ENCODE peak calls at places on chromosomes 1 and 21, in nine cellular contexts. D, J, A, Z, F, S, M, H and T are unnamed samples.
A peak's percentile ranks its signal among the peaks of the same experiment; 100 is the strongest.

GRCh38 chr1:62727656-62728396 is 39.6 kb upstream of the DOCK7 start:
- DNase-seq in F (no peak), H (no peak), D (no peak), A (no peak), S (no peak), M (no peak), Z (no peak), J (no peak), T (no peak)

GRCh38 chr1:10308001-10308400 is 90.9 kb upstream of the PGD start:
- DNase-seq in M (no peak), J (no peak), S (no peak), F (no peak), Z (no peak), H (no peak), D (no peak), A (no peak), T (no peak)

GRCh38 chr1:93597697-93598096 is 83.9 kb downstream of the BCAR3 start:
- DNase-seq in F (no peak), A (no peak), S (peak; percentile 47), Z (peak; percentile 89), J (no peak), M (no peak), H (no peak), D (no peak), T (no peak)

GRCh38 chr1:8417625-8418024 is 99.7 kb downstream of the SLC45A1 start:
- DNase-seq in A (no peak), D (no peak), H (no peak), J (no peak), M (no peak), S (no peak), Z (no peak), F (no peak), T (no peak)

GRCh38 chr1:36628804-36629203 is 146.1 kb upstream of the CSF3R start:
- DNase-seq in J (no peak), D (no peak), M (peak; percentile 35), A (no peak), S (peak; percentile 47), F (no peak), Z (no peak), H (no peak), T (no peak)

GRCh38 chr21:39715804-39716397 is 29.1 kb upstream of the IGSF5 start:
- DNase-seq in M (peak; percentile 62), A (peak; percentile 32), H (peak; percentile 28), F (no peak), S (no peak), Z (peak; percentile 45), D (no peak), J (no peak), T (no peak)

GRCh38 chr1:50110656-50111055 is 1.9 kb downstream of the ELAVL4 start:
- DNase-seq in M (no peak), H (no peak), A (no peak), D (no peak), J (no peak), Z (no peak), F (no peak), S (no peak), T (no peak)

GRCh38 chr1:217363319-217363718 is 267.6 kb downstream of the GPATCH2 start:
- DNase-seq in H (no peak), S (no peak), D (no peak), J (no peak), A (no peak), Z (no peak), F (no peak), M (no peak), T (no peak)

GRCh38 chr1:8740034-8740449 is 77.4 kb downstream of the RERE start:
- DNase-seq in A (no peak), Z (no peak), S (no peak), D (peak; percentile 37), J (no peak), H (no peak), M (no peak), F (no peak), T (no peak)

GRCh38 chr1:55741516-55741915 is 526.4 kb upstream of the USP24 start:
- DNase-seq in Z (no peak), M (no peak), J (no peak), S (no peak), D (no peak), H (no peak), F (no peak), A (no peak), T (no peak)

GRCh38 chr1:111201275-111202090 is 1.0 kb upstream of the DENND2D start:
- DNase-seq in A (no peak), F (peak; percentile 86), S (no peak), J (no peak), M (peak; percentile 47), H (no peak), D (peak; percentile 75), Z (no peak), T (no peak)

GRCh38 chr1:19479351-19480120 is 5.8 kb downstream of the CAPZB start:
- DNase-seq in H (no peak), M (peak; percentile 75), F (no peak), S (no peak), J (no peak), A (no peak), D (no peak), Z (no peak), T (no peak)

GRCh38 chr1:19477284-19478240 is 7.8 kb downstream of the CAPZB start:
- DNase-seq in Z (no peak), D (no peak), H (no peak), J (no peak), S (peak; percentile 88), M (no peak), F (no peak), A (peak; percentile 51), T (peak; percentile 42)

GRCh38 chr1:19478241-19478780 is 7.0 kb downstream of the CAPZB start:
- DNase-seq in F (no peak), A (no peak), M (no peak), D (no peak), S (no peak), H (no peak), Z (no peak), J (no peak), T (no peak)

GRCh38 chr1:19473119-19473518 is 12.2 kb downstream of the CAPZB start:
- DNase-seq in F (no peak), H (no peak), A (no peak), D (no peak), Z (no peak), J (no peak), M (no peak), S (no peak), T (no peak)

GRCh38 chr1:19476440-19477190 is 8.7 kb downstream of the CAPZB start:
- DNase-seq in M (peak; percentile 46), H (no peak), A (peak; percentile 68), S (peak; percentile 85), F (no peak), D (no peak), Z (no peak), J (no peak), T (no peak)
- TF ChIP-seq POLR2AphosphoS5 in M (peak; percentile 18), H (no peak), A (peak; percentile 46), S (peak; percentile 77), F (no peak), D (no peak), Z (no peak), J (no peak), T (no peak)

DNA sequence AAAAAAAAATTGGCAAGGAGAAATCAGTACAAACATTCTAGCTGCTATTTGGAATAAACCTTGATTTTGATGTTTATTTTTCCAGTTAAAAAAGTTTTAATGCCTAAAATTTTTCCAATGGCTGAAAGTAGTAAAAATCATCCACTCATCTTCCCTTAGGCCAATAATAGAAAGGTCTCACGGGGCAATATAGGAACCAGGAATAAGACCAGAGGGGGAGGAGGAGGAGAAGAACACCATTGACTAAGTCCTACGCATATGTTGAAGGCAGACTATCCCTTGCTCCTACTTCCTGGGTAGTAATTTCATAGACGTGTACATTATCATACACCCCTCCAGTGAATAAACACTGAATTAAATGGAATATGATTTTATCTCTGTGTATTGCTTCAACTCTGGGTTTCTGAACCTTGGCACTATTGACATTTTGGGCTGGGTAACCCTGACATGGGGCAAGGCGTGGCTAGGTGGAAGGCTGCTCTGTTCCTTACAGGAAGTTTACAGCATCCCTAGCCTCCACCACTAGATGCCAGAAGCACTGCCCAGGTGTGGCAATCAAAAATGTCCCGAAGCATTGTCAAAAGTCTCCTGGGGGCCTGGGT is 17.4 kb upstream of the FHAD1 start:
- DNase-seq in A (no peak), S (no peak), H (no peak), F (no peak), D (no peak), M (no peak), Z (no peak), J (no peak), T (no peak)
- TF ChIP-seq POLR2AphosphoS5 in A (no peak), S (no peak), H (no peak), F (no peak), D (no peak), M (no peak), Z (no peak), J (no peak), T (no peak)

GRCh38 chr1:214583824-214584554 is 19.0 kb upstream of the CENPF start:
- DNase-seq in M (no peak), H (no peak), F (no peak), A (no peak), D (no peak), J (no peak), Z (no peak), S (no peak), T (no peak)

GRCh38 chr1:214583113-214583512 is 19.9 kb upstream of the CENPF start:
- DNase-seq in M (no peak), A (no peak), D (no peak), H (no peak), J (no peak), F (no peak), S (no peak), Z (peak; percentile 34), T (no peak)

GRCh38 chr1:214582289-214582891 is 20.6 kb upstream of the CENPF start:
- DNase-seq in S (no peak), D (no peak), F (no peak), H (no peak), Z (no peak), J (no peak), A (no peak), M (no peak), T (no peak)

GRCh38 chr1:214579183-214579582 is 23.8 kb upstream of the CENPF start:
- DNase-seq in D (no peak), M (no peak), S (no peak), J (no peak), H (no peak), Z (no peak), F (no peak), A (no peak), T (no peak)

GRCh38 chr1:214581785-214582184 is 21.2 kb upstream of the CENPF start:
- DNase-seq in J (no peak), F (no peak), H (peak; percentile 33), M (no peak), D (no peak), S (no peak), A (no peak), Z (no peak), T (no peak)
- TF ChIP-seq POLR2AphosphoS5 in J (no peak), F (no peak), H (peak; percentile 39), M (no peak), D (no peak), S (no peak), A (no peak), Z (no peak), T (no peak)

DNA sequence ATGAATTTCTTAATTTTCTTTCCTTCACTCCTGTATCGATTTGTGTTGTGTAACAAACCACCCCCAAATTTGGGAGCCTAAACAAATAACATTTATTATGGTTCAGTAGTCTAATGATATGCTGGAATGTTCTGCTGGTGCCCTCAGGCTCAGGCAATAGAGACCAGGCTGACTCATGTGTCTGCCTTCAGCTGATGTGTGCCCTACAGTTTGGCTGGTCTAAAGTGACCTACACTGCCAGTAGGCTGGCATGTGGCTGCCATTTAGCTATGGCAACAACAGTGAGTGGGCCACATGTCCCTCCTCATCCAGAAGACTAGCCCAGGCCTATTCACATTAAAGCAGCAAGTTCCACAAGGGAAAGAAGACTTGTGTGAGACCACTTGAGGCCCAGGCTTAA is 115.8 kb downstream of the PTPRC start:
- DNase-seq in A (no peak), M (no peak), H (no peak), Z (no peak), S (no peak), J (no peak), F (no peak), D (no peak), T (no peak)
- TF ChIP-seq POLR2AphosphoS5 in A (no peak), M (no peak), H (no peak), Z (no peak), S (peak; percentile 53), J (no peak), F (no peak), D (no peak), T (no peak)